ENCODE peak calls at places on chromosomes 16 and 17, in eight cellular contexts. F is Peyer's patch; O is transverse colon; B is endodermal cell; D is lower lobe of right lung; M is naive thymus-derived CD4-positive, alpha-beta T cell; V is H9; X is neural progenitor cell. W is an unnamed sample.

GRCh38 chr17:1709403-1709891 is 730 bp downstream of the TLCD2 start:
- DNase-seq in O (no peak), V (peak; percentile 48), M (no peak), X (peak; percentile 39), D (no peak), F (no peak), B (peak; percentile 72), W (no peak)

GRCh38 chr17:41943492-41943891 is 13.1 kb downstream of the ODAD4 start:
- DNase-seq in V (no peak), O (no peak), X (no peak), M (no peak), B (no peak), D (no peak), F (no peak), W (no peak)

GRCh38 chr16:68740628-68741346 is 3.7 kb downstream of the CDH1 start:
- DNase-seq in X (no peak), D (no peak), V (no peak), B (no peak), M (no peak), F (no peak), O (no peak), W (no peak)

GRCh38 chr17:46995841-46996571 is 17.0 kb upstream of the RPRML start:
- DNase-seq in D (no peak), F (no peak), O (no peak), V (no peak), M (no peak), X (no peak), B (no peak), W (no peak)

GRCh38 chr16:9929836-9930235 is 252.4 kb downstream of the GRIN2A start:
- DNase-seq in D (no peak), M (no peak), X (no peak), V (no peak), O (no peak), F (no peak), B (no peak), W (no peak)

GRCh38 chr16:82628741-82629140 is 2.0 kb downstream of the CDH13 start:
- DNase-seq in F (no peak), X (no peak), M (no peak), D (no peak), O (no peak), B (no peak), V (no peak), W (no peak)

GRCh38 chr17:79803997-79804855 is 7.3 kb upstream of the CBX8 start:
- DNase-seq in X (peak; percentile 74), M (peak; percentile 38), O (no peak), D (no peak), V (peak; percentile 82), F (peak; percentile 66), B (peak; percentile 82), W (no peak)

GRCh38 chr17:64599187-64599676 is 62.9 kb downstream of the SMURF2 start:
- DNase-seq in B (peak; percentile 54), D (peak; percentile 51), M (peak; percentile 60), F (peak; percentile 76), X (peak; percentile 11), V (peak; percentile 41), O (peak; percentile 29), W (no peak)

GRCh38 chr16:80994451-80994850 is 12.2 kb downstream of the CMC2 start:
- DNase-seq in O (no peak), M (no peak), D (no peak), F (no peak), V (no peak), X (no peak), B (no peak), W (no peak)

GRCh38 chr16:77761204-77761603 is 27.2 kb upstream of the VAT1L start:
- DNase-seq in F (no peak), V (no peak), O (no peak), X (no peak), B (no peak), D (no peak), M (no peak), W (no peak)

GRCh38 chr16:68737046-68737729 is at the start of gene CDH1:
- DNase-seq in V (peak; percentile 98), O (peak; percentile 95), F (peak; percentile 93), X (peak; percentile 70), B (peak; percentile 98), D (peak; percentile 94), M (no peak), W (no peak)

GRCh38 chr17:81066771-81067315 is 31.9 kb downstream of the BAIAP2 start:
- DNase-seq in D (no peak), V (no peak), F (no peak), B (no peak), X (no peak), M (no peak), O (no peak), W (no peak)

GRCh38 chr17:20116683-20117309 is 107.6 kb downstream of the SPECC1 start:
- DNase-seq in X (peak; percentile 85), B (peak; percentile 86), M (peak; percentile 56), F (peak; percentile 67), V (peak; percentile 61), O (peak; percentile 33), D (no peak), W (peak; percentile 71)

GRCh38 chr16:53085539-53086450 is 31.0 kb downstream of the CHD9 start:
- DNase-seq in O (no peak), V (no peak), D (no peak), F (no peak), B (peak; percentile 41), M (no peak), X (no peak), W (no peak)

GRCh38 chr16:1706386-1707192 is 594 bp downstream of the MAPK8IP3 start:
- DNase-seq in M (peak; percentile 77), X (peak; percentile 44), B (peak; percentile 59), D (no peak), V (no peak), O (no peak), F (no peak), W (no peak)

GRCh38 chr16:24977673-24978065 is 37.5 kb downstream of the ARHGAP17 start:
- DNase-seq in B (no peak), O (no peak), X (no peak), V (no peak), M (no peak), D (no peak), F (peak; percentile 10), W (no peak)

GRCh38 chr16:57800213-57801097 is 1.8 kb downstream of the KIFC3 start:
- DNase-seq in O (no peak), X (no peak), F (no peak), M (no peak), D (peak; percentile 41), B (no peak), V (no peak), W (no peak)
- H3K27ac ChIP-seq in O (peak overlapping the region; percentile 82), X (no peak overlapping the region), F (no peak overlapping the region), M (no peak overlapping the region), D (peak overlapping the region; percentile 91), B (no peak overlapping the region), V (no peak overlapping the region), W (no peak overlapping the region)

GRCh38 chr16:29845656-29846055 is 17.4 kb downstream of the CDIPT start:
- DNase-seq in X (no peak), B (no peak), M (no peak), O (no peak), V (no peak), D (peak; percentile 69), F (no peak), W (no peak)
- H3K27ac ChIP-seq in X (no peak overlapping the region), B (no peak overlapping the region), M (peak overlapping the region; percentile 23), O (no peak overlapping the region), V (no peak overlapping the region), D (peak overlapping the region; percentile 24), F (no peak overlapping the region), W (no peak overlapping the region)

GRCh38 chr16:15973460-15973859 is 24.0 kb downstream of the ABCC1 start:
- DNase-seq in O (no peak), D (no peak), V (no peak), B (no peak), F (no peak), M (no peak), X (no peak), W (no peak)

GRCh38 chr16:15971435-15971805 is 22.0 kb downstream of the ABCC1 start:
- DNase-seq in V (peak; percentile 71), X (no peak), F (no peak), O (no peak), D (no peak), B (peak; percentile 74), M (no peak), W (no peak)

GRCh38 chr16:15972046-15972868 is 22.8 kb downstream of the ABCC1 start:
- DNase-seq in D (no peak), M (no peak), O (no peak), B (no peak), F (no peak), X (no peak), V (no peak), W (no peak)

GRCh38 chr16:15970202-15970601 is 20.8 kb downstream of the ABCC1 start:
- DNase-seq in F (no peak), X (peak; percentile 41), B (peak; percentile 87), M (no peak), D (no peak), O (no peak), V (peak; percentile 93), W (no peak)

DNA sequence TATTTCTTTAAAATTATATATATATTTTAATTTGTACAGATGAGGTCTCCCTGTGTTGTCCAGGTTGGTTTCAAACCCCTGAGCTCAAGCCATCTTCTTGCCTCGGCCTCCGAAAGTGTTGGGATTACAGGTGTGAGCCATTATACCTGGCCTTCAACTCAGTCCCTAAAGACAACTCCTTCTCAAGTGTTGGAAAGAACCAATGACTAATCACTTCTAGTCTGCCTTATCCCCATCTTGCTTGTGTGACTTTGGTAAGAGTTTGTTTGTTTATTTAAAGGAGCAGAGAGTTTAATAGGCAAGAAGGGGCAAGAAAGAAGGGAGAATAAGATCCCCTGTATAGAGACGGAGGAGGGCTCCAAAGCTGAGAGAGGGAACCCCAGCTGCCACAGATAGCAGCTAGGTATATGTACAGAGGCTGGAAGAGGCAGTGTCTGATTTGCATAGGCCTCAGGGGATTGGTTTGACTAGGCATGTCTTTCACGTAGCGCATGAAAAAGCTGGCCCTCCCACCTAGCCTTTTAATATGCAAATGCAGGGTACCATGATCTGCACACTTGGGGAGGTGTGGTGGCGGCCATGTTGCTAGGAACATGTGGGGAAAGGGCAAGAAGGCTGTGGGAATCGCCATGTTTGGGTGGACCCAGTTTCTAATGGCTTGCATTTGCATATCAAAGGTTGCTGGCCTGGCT is 21.5 kb downstream of the ABCC1 start:
- DNase-seq in F (no peak), O (no peak), V (peak; percentile 97), M (no peak), X (no peak), B (peak; percentile 94), D (no peak), W (no peak)
- H3K27ac ChIP-seq in F (no peak overlapping the region), O (no peak overlapping the region), V (peak overlapping the region; percentile 86), M (no peak overlapping the region), X (no peak overlapping the region), B (no peak overlapping the region), D (peak overlapping the region; percentile 4), W (no peak overlapping the region)

GRCh38 chr16:22357635-22357971 is 16.8 kb downstream of the CDR2 start:
- DNase-seq in O (no peak), V (no peak), B (no peak), D (no peak), M (no peak), X (no peak), F (no peak), W (peak; percentile 76)

GRCh38 chr16:22358000-22358399 is 16.4 kb downstream of the CDR2 start:
- DNase-seq in M (peak; percentile 80), B (no peak), V (no peak), D (no peak), X (no peak), O (no peak), F (no peak), W (peak; percentile 50)

GRCh38 chr16:22355487-22355908 is 18.9 kb downstream of the CDR2 start:
- DNase-seq in D (no peak), M (no peak), V (no peak), B (no peak), X (no peak), O (no peak), F (no peak), W (peak; percentile 22)

GRCh38 chr16:22359679-22360078 is 14.7 kb downstream of the CDR2 start:
- DNase-seq in D (no peak), B (no peak), F (no peak), X (no peak), M (no peak), V (no peak), O (no peak), W (no peak)

GRCh38 chr16:22356930-22357634 is 17.3 kb downstream of the CDR2 start:
- DNase-seq in B (no peak), X (no peak), V (no peak), M (no peak), D (no peak), O (no peak), F (no peak), W (no peak)
- H3K27ac ChIP-seq in B (no peak overlapping the region), X (no peak overlapping the region), V (no peak overlapping the region), M (peak overlapping the region; percentile 64), D (peak overlapping the region; percentile 53), O (peak overlapping the region; percentile 62), F (peak overlapping the region; percentile 76), W (peak overlapping the region; percentile 72)